ENCODE peak calls at places on chromosomes 2 and 18, in eight cellular contexts. T is activated CD4-positive, alpha-beta T cell treated with anti-CD3 and anti-CD28 coated beads, Interleukin-2, amount 10 ng/mL, durations not matched to agents 24 days and 14 days; F is upper lobe of right lung; J is LoVo; S is MCF 10A; V is K562; G is activated T-helper 9 cell treated with anti-CD3 and anti-CD28 coated beads, Interleukin-2, amount 50 U/mL, for 16 hours; U is AML-193. K is an unnamed sample.

GRCh38 chr2:240412975-240413812 is 22.3 kb upstream of the GPC1 start:
- DNase-seq in T (no peak), F (peak), J (no peak), S (no peak), V (peak), G (no peak), U (no peak), K (no peak)

GRCh38 chr2:11681722-11682589 is 12.0 kb upstream of the NTSR2 start:
- DNase-seq in T (peak), F (no peak), J (peak), S (peak), V (peak), G (peak), U (no peak), K (peak)

GRCh38 chr18:12825230-12825629 is 58.8 kb downstream of the PTPN2 start:
- DNase-seq in T (no peak), F (no peak), J (no peak), S (no peak), V (no peak), G (no peak), U (no peak), K (no peak)

GRCh38 chr2:150144546-150145305 is 342.7 kb downstream of the RND3 start:
- DNase-seq in T (no peak), F (no peak), J (no peak), S (no peak), V (no peak), G (no peak), U (no peak), K (no peak)

GRCh38 chr2:96315400-96316071 is 9.6 kb upstream of the ITPRIPL1 start:
- DNase-seq in T (peak), F (no peak), J (no peak), S (peak), V (no peak), G (no peak), U (peak), K (no peak)

GRCh38 chr2:240948905-240949790 is 43.0 kb downstream of the CROCC2 start:
- DNase-seq in T (no peak), F (peak), J (no peak), S (no peak), V (no peak), G (no peak), U (no peak), K (no peak)

GRCh38 chr2:154049561-154049960 is 177.8 kb downstream of the GALNT13 start:
- DNase-seq in T (no peak), F (no peak), J (no peak), S (no peak), V (no peak), G (no peak), U (no peak), K (no peak)

GRCh38 chr18:72811047-72811446 is 56.7 kb downstream of the NETO1 start:
- DNase-seq in T (no peak), F (no peak), J (no peak), S (no peak), V (no peak), G (no peak), U (no peak), K (no peak)

GRCh38 chr2:111698743-111699554 is 185.0 kb downstream of the ANAPC1 start:
- DNase-seq in T (peak), F (peak), J (peak), S (peak), V (peak), G (peak), U (peak), K (peak)

GRCh38 chr2:8500124-8501054 is 181.5 kb upstream of the ID2 start:
- DNase-seq in T (no peak), F (peak), J (no peak), S (peak), V (no peak), G (no peak), U (no peak), K (no peak)

GRCh38 chr2:100660851-100661584 is 98.2 kb downstream of the PDCL3 start:
- DNase-seq in T (no peak), F (no peak), J (no peak), S (no peak), V (no peak), G (no peak), U (no peak), K (no peak)

GRCh38 chr2:230505162-230505561 is 89.2 kb downstream of the SP100 start:
- DNase-seq in T (no peak), F (no peak), J (no peak), S (no peak), V (no peak), G (no peak), U (no peak), K (no peak)

GRCh38 chr2:64327510-64328414 is 126.2 kb upstream of the LGALSL start:
- DNase-seq in T (peak), F (peak), J (no peak), S (no peak), V (no peak), G (peak), U (peak), K (no peak)

GRCh38 chr2:231036578-231037106 is 681 bp upstream of the C2orf72 start:
- DNase-seq in T (no peak), F (peak), J (no peak), S (no peak), V (no peak), G (no peak), U (no peak), K (no peak)

GRCh38 chr2:85390941-85391669 is 19.1 kb downstream of the CAPG start:
- DNase-seq in T (peak), F (peak), J (no peak), S (peak), V (peak), G (peak), U (peak), K (peak)

GRCh38 chr2:71672640-71673401 is 219.5 kb downstream of the DYSF start:
- DNase-seq in T (no peak), F (peak), J (no peak), S (no peak), V (no peak), G (no peak), U (no peak), K (no peak)

K was measured in HEK293T.